ENCODE peak calls at places on chromosome 18, in four cellular contexts. One of them, this sample, is unnamed. For H3K9me3, the result is how much of the 10 kb centered on the place peaks cover.

GRCh38 chr18:25834061-25834460 is 256.4 kb downstream of the SS18 start:
- DNase-seq in endothelial cell of umbilical vein: no peak
- DNase-seq in H1: no peak
- DNase-seq in HCT116: no peak
- DNase-seq in this sample: no peak

GRCh38 chr18:34796013-34796657 is 86.0 kb downstream of the DTNA start:
- DNase-seq in endothelial cell of umbilical vein: no peak
- DNase-seq in H1: no peak
- DNase-seq in HCT116: no peak
- DNase-seq in this sample: no peak

GRCh38 chr18:5419601-5420000 is 124.1 kb upstream of the ZBTB14 start:
- DNase-seq in endothelial cell of umbilical vein: no peak
- DNase-seq in H1: no peak
- DNase-seq in HCT116: no peak
- DNase-seq in this sample: no peak

GRCh38 chr18:54983041-54983686 is 23.9 kb upstream of the CCDC68 start:
- DNase-seq in endothelial cell of umbilical vein: peak
- DNase-seq in H1: no peak
- DNase-seq in HCT116: peak
- DNase-seq in this sample: peak

GRCh38 chr18:71136487-71136886 is 847.6 kb downstream of the SOCS6 start:
- DNase-seq in endothelial cell of umbilical vein: no peak
- DNase-seq in H1: no peak
- DNase-seq in HCT116: no peak
- DNase-seq in this sample: no peak

GRCh38 chr18:70998490-70998889 is 709.6 kb downstream of the SOCS6 start:
- DNase-seq in endothelial cell of umbilical vein: peak
- DNase-seq in H1: no peak
- DNase-seq in HCT116: no peak
- DNase-seq in this sample: no peak

GRCh38 chr18:47893939-47894699 is 36.3 kb downstream of the SMAD2 start:
- DNase-seq in endothelial cell of umbilical vein: peak
- DNase-seq in H1: no peak
- DNase-seq in HCT116: no peak
- DNase-seq in this sample: no peak

GRCh38 chr18:64017870-64018269 is 48.0 kb downstream of the SERPINB8 start:
- DNase-seq in endothelial cell of umbilical vein: peak
- DNase-seq in H1: no peak
- DNase-seq in HCT116: peak
- DNase-seq in this sample: peak

GRCh38 chr18:51520676-51521180 is 323.2 kb upstream of the MEX3C start:
- DNase-seq in endothelial cell of umbilical vein: no peak
- DNase-seq in H1: no peak
- DNase-seq in HCT116: no peak
- DNase-seq in this sample: no peak

GRCh38 chr18:45728341-45729010 is 4.5 kb downstream of the SLC14A1 start:
- DNase-seq in endothelial cell of umbilical vein: no peak
- DNase-seq in H1: no peak
- DNase-seq in HCT116: no peak
- DNase-seq in this sample: peak

GRCh38 chr18:2402084-2402483 is 169.2 kb downstream of the METTL4 start:
- DNase-seq in endothelial cell of umbilical vein: no peak
- DNase-seq in H1: no peak
- DNase-seq in HCT116: no peak
- DNase-seq in this sample: peak

GRCh38 chr18:8357320-8357719 is 251.9 kb upstream of the RAB12 start:
- DNase-seq in endothelial cell of umbilical vein: no peak
- DNase-seq in H1: no peak
- DNase-seq in HCT116: no peak
- DNase-seq in this sample: no peak

GRCh38 chr18:46915800-46916550 is 1.3 kb downstream of the PIAS2 start:
- DNase-seq in endothelial cell of umbilical vein: no peak
- DNase-seq in H1: no peak
- DNase-seq in HCT116: no peak
- DNase-seq in this sample: peak

GRCh38 chr18:39561136-39561535 is 1995.5 kb upstream of the CELF4 start:
- DNase-seq in endothelial cell of umbilical vein: peak
- DNase-seq in H1: no peak
- DNase-seq in HCT116: no peak
- DNase-seq in this sample: no peak

GRCh38 chr18:46591821-46592391 is 65.1 kb downstream of the LOXHD1 start:
- DNase-seq in endothelial cell of umbilical vein: no peak
- DNase-seq in H1: no peak
- DNase-seq in HCT116: no peak
- DNase-seq in this sample: no peak

GRCh38 chr18:2948038-2948437 is 64.9 kb downstream of the LPIN2 start:
- DNase-seq in endothelial cell of umbilical vein: peak
- DNase-seq in H1: no peak
- DNase-seq in HCT116: peak
- DNase-seq in this sample: peak

GRCh38 chr18:12309683-12310198 is 1.7 kb downstream of the TUBB6 start:
- DNase-seq in endothelial cell of umbilical vein: peak
- DNase-seq in H1: no peak
- DNase-seq in HCT116: no peak
- DNase-seq in this sample: peak
- H3K9ac ChIP-seq in endothelial cell of umbilical vein: peak
- H3K9ac ChIP-seq in H1: no peak
- H3K9ac ChIP-seq in HCT116: peak
- H3K9ac ChIP-seq in this sample: peak

GRCh38 chr18:616380-616995 is 19.7 kb downstream of the CLUL1 start:
- DNase-seq in endothelial cell of umbilical vein: peak
- DNase-seq in H1: no peak
- DNase-seq in HCT116: peak
- DNase-seq in this sample: peak
- H3K9me3 ChIP-seq in endothelial cell of umbilical vein: under half
- H3K9me3 ChIP-seq in H1: under half
- H3K9me3 ChIP-seq in HCT116: under half
- H3K9me3 ChIP-seq in this sample: under half

GRCh38 chr18:49059028-49059670 is 108.4 kb upstream of the SMAD7 start:
- DNase-seq in endothelial cell of umbilical vein: no peak
- DNase-seq in H1: no peak
- DNase-seq in HCT116: no peak
- DNase-seq in this sample: no peak

GRCh38 chr18:49061239-49061905 is 110.6 kb upstream of the SMAD7 start:
- DNase-seq in endothelial cell of umbilical vein: no peak
- DNase-seq in H1: no peak
- DNase-seq in HCT116: no peak
- DNase-seq in this sample: no peak

GRCh38 chr18:49066977-49067556 is 116.3 kb upstream of the SMAD7 start:
- DNase-seq in endothelial cell of umbilical vein: no peak
- DNase-seq in H1: no peak
- DNase-seq in HCT116: no peak
- DNase-seq in this sample: no peak

GRCh38 chr18:49061906-49062831 is 111.4 kb upstream of the SMAD7 start:
- DNase-seq in endothelial cell of umbilical vein: peak
- DNase-seq in H1: no peak
- DNase-seq in HCT116: no peak
- DNase-seq in this sample: no peak

GRCh38 chr18:49062832-49063226 is 112.1 kb upstream of the SMAD7 start:
- DNase-seq in endothelial cell of umbilical vein: no peak
- DNase-seq in H1: no peak
- DNase-seq in HCT116: no peak
- DNase-seq in this sample: no peak
- H3K9ac ChIP-seq in endothelial cell of umbilical vein: no peak
- H3K9ac ChIP-seq in H1: no peak
- H3K9ac ChIP-seq in HCT116: no peak
- H3K9ac ChIP-seq in this sample: no peak

DNA sequence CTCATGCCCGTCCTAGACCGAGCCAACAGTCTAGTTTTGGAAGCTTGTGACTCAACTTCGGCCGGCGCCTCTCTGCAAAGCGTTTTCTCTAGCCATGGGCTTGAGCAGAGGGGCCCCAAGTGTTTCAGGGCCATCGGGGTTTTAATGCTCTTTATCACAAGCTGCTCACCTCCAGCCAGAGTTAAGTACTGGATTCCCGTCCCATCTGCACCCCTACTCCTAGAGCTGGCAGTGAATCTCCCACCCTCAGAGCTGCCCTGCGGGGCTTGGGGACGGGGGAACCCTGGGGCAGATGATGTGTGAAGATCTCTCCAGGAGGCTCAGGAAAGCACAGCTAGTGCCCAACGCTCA is 7.3 kb downstream of the RAX start:
- DNase-seq in endothelial cell of umbilical vein: no peak
- DNase-seq in H1: no peak
- DNase-seq in HCT116: no peak
- DNase-seq in this sample: no peak
- H3K9me3 ChIP-seq in endothelial cell of umbilical vein: under half
- H3K9me3 ChIP-seq in H1: under half
- H3K9me3 ChIP-seq in HCT116: under half
- H3K9me3 ChIP-seq in this sample: under half

DNA sequence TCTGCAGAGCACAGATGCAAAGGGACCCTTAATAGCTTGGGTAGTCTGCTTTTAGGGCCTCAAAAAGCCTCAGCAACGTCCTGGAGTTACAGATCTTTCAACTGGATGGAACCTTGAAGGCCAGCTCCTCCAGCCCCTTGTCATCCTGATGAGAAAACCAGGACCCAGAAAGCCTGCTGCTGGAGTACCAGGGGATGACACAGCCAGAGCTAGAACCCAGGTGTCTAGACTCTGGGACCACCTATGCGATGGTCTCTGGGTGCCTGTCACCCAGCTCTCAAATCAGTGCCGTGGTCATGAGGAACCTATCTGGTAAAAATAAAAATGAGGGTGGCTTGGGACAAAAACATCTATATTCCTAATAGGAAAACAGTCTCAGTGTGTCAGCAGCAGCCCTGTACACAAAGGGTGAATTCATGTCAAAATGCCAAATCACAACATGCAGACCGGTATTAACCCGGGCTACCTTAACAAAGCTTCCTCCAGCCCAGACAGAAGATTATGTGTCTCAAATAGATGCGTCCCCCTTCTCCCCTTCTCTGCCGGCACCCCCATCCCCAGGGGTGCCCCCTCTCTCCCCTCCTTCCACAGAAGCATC is 28.5 kb downstream of the SMAD7 start:
- DNase-seq in endothelial cell of umbilical vein: no peak
- DNase-seq in H1: no peak
- DNase-seq in HCT116: no peak
- DNase-seq in this sample: no peak
- H3K9ac ChIP-seq in endothelial cell of umbilical vein: peak
- H3K9ac ChIP-seq in H1: no peak
- H3K9ac ChIP-seq in HCT116: peak
- H3K9ac ChIP-seq in this sample: peak

DNA sequence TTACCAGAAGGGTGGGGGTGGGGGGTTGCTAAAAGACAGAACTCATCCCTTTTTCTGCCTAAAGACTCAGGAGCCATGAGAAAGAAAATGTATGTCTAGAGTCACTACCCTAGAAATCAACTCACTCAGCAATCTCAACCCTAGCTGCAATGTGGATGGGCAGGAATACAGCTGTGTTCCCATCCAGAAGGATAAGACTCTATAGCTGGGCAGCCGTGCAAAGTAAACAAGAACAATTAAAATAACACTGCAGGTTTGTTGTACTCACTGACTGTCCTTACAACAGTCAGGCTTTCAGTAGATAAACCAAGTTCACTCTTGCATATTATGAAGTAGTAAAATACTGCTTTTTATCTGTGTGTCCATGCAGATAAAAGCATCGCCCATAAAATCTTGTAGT is 74.0 kb downstream of the ESCO1 start:
- DNase-seq in endothelial cell of umbilical vein: no peak
- DNase-seq in H1: no peak
- DNase-seq in HCT116: no peak
- DNase-seq in this sample: no peak
- H3K9me3 ChIP-seq in endothelial cell of umbilical vein: under half
- H3K9me3 ChIP-seq in H1: under half
- H3K9me3 ChIP-seq in HCT116: under half
- H3K9me3 ChIP-seq in this sample: under half

DNA sequence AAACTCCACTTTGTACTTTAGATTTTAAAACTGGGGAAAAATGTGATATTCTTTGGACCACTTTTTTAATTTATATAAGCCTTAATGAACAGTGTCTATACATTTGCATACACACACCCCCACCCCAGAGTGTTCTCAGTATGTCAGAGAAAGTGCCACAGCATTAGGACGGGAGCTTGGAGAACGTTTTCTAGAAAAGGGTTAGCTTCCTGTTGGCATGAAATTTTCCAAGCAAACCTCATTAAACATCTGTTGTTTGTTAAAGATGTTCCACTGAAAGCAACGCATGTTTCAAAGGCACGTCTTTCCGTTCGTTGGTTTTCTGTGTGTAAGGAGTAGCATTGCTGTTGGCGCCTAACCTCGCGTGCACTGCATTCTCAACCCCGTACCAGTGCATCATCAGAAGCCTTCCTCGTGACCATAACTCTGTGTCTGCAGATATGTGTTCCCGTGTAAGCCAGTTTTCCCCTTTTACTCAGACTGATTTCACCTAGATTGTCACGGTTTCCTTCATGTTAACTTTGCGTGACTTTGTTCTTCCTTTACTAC is 228.5 kb downstream of the ALPK2 start:
- DNase-seq in endothelial cell of umbilical vein: no peak
- DNase-seq in H1: no peak
- DNase-seq in HCT116: no peak
- DNase-seq in this sample: no peak
- H3K9ac ChIP-seq in endothelial cell of umbilical vein: no peak
- H3K9ac ChIP-seq in H1: no peak
- H3K9ac ChIP-seq in HCT116: no peak
- H3K9ac ChIP-seq in this sample: peak

DNA sequence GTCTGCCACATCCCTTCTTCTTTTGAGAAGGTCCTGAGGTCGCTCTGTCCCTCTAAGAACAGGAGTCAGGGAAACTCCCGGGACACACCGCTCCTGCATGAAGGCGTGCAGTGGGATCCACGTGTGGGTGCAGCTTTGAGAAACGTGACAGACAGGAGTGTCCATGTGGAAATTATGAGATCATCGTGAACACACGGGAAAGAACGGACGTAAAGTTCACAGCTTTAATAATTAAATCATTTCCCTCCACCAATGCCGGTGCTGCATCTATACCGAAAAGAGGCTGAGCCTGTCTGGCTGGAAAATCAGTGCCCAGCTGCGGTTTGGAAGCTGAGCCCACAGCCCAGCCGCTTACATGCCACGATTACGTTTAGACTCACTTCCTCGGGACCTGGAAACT is 372.4 kb upstream of the SALL3 start:
- DNase-seq in endothelial cell of umbilical vein: no peak
- DNase-seq in H1: no peak
- DNase-seq in HCT116: no peak
- DNase-seq in this sample: no peak
- H3K9me3 ChIP-seq in endothelial cell of umbilical vein: under half
- H3K9me3 ChIP-seq in H1: under half
- H3K9me3 ChIP-seq in HCT116: under half
- H3K9me3 ChIP-seq in this sample: under half

GRCh38 chr18:42401131-42401673 is 446.2 kb downstream of the PIK3C3 start:
- DNase-seq in endothelial cell of umbilical vein: no peak
- DNase-seq in H1: no peak
- DNase-seq in HCT116: no peak
- DNase-seq in this sample: no peak
- H3K9ac ChIP-seq in endothelial cell of umbilical vein: no peak
- H3K9ac ChIP-seq in H1: no peak
- H3K9ac ChIP-seq in HCT116: no peak
- H3K9ac ChIP-seq in this sample: no peak